ENCODE peak calls at places on chromosomes 11 and 22, in nine cellular contexts. Q is ELR; T is stimulated activated CD4-positive, alpha-beta T cell treated with anti-CD3 and anti-CD28 coated beads, Interleukin-15, amount 100 ng/mL, for 24 hours; L is H9; F is AG08396; E is T-helper 9 cell; P is effector memory CD8-positive, alpha-beta T cell; D is stimulated activated naive CD4-positive, alpha-beta T cell; H is GM13977. O is an unnamed sample.
A peak's percentile ranks its signal among the peaks of the same experiment; 100 is the strongest.

GRCh38 chr11:69480547-69481392 is 693 bp upstream of the LINC01488 start:
- DNase-seq in E (no peak), D (no peak), P (no peak), Q (no peak), T (no peak), F (peak; percentile 38), H (no peak), L (no peak), O (no peak)

GRCh38 chr22:50570861-50571260 is 7.4 kb downstream of the CPT1B start:
- DNase-seq in H (no peak), F (no peak), Q (no peak), D (no peak), P (no peak), E (no peak), T (no peak), L (no peak), O (no peak)

GRCh38 chr11:84398017-84398626 is 1112.0 kb upstream of the CCDC90B start:
- DNase-seq in H (no peak), E (no peak), D (no peak), P (no peak), F (no peak), T (no peak), Q (peak; percentile 20), L (no peak), O (peak; percentile 37)

GRCh38 chr11:133924661-133925060 is 32.1 kb downstream of the IGSF9B start:
- DNase-seq in F (no peak), E (no peak), H (no peak), L (no peak), T (no peak), P (no peak), Q (no peak), D (no peak), O (no peak)

GRCh38 chr22:36320553-36320952 is 67.2 kb downstream of the MYH9 start:
- DNase-seq in T (no peak), E (no peak), F (no peak), H (no peak), L (no peak), Q (no peak), D (no peak), P (no peak), O (no peak)

GRCh38 chr22:46446799-46447198 is 90.6 kb downstream of the CELSR1 start:
- DNase-seq in T (no peak), D (no peak), Q (no peak), E (no peak), H (no peak), F (no peak), P (no peak), L (no peak), O (no peak)

GRCh38 chr11:35983965-35984364 is 40.1 kb downstream of the LDLRAD3 start:
- DNase-seq in P (no peak), D (no peak), Q (no peak), T (no peak), E (no peak), H (no peak), L (no peak), F (no peak), O (no peak)

GRCh38 chr11:280762-281485 is 2.7 kb downstream of the NLRP6 start:
- DNase-seq in L (no peak), E (no peak), P (no peak), F (no peak), H (peak; percentile 55), D (peak; percentile 46), T (peak; percentile 61), Q (no peak), O (no peak)

GRCh38 chr11:46684364-46684763 is 16.1 kb downstream of the ARHGAP1 start:
- DNase-seq in H (no peak), L (no peak), F (no peak), Q (no peak), D (no peak), T (no peak), P (no peak), E (no peak), O (no peak)

GRCh38 chr11:76684470-76684869 is 13.9 kb upstream of the LRRC32 start:
- DNase-seq in P (no peak), Q (no peak), H (no peak), F (no peak), E (no peak), T (no peak), D (no peak), L (no peak), O (no peak)

GRCh38 chr11:113278925-113279324 is 35.5 kb upstream of the TTC12 start:
- DNase-seq in F (no peak), T (no peak), E (no peak), H (no peak), Q (no peak), D (no peak), P (no peak), L (no peak), O (no peak)

GRCh38 chr11:122633219-122633829 is 22.2 kb upstream of the UBASH3B start:
- DNase-seq in D (no peak), E (no peak), L (peak; percentile 41), H (peak; percentile 56), T (peak; percentile 19), P (peak; percentile 16), F (peak; percentile 61), Q (peak; percentile 81), O (peak; percentile 26)

GRCh38 chr11:17156283-17156682 is 51.5 kb downstream of the PIK3C2A start:
- DNase-seq in F (no peak), T (no peak), E (no peak), P (no peak), D (no peak), L (no peak), H (no peak), Q (no peak), O (peak; percentile 49)

GRCh38 chr11:10784229-10785145 is 24.2 kb downstream of the EIF4G2 start:
- DNase-seq in E (no peak), F (no peak), D (no peak), Q (no peak), T (no peak), L (no peak), H (no peak), P (no peak), O (no peak)

GRCh38 chr11:128848815-128849455 is 18.2 kb downstream of the KCNJ1 start:
- DNase-seq in D (peak; percentile 50), Q (peak; percentile 64), P (peak; percentile 64), L (peak; percentile 88), H (peak; percentile 70), F (peak; percentile 53), E (peak; percentile 74), T (peak; percentile 77), O (peak; percentile 41)

GRCh38 chr11:45993438-45994064 is 71.1 kb downstream of the LARGE2 start:
- DNase-seq in L (no peak), D (no peak), Q (no peak), P (no peak), E (no peak), T (no peak), F (no peak), H (no peak), O (no peak)

GRCh38 chr11:110979696-110980095 is 265.8 kb upstream of the POU2AF2 start:
- DNase-seq in Q (no peak), T (no peak), D (no peak), L (no peak), P (no peak), H (no peak), F (no peak), E (no peak), O (no peak)

GRCh38 chr11:81420668-81421550 is 1312.8 kb downstream of the FAM181B start:
- DNase-seq in H (no peak), L (peak; percentile 60), F (no peak), D (no peak), Q (no peak), P (no peak), E (no peak), T (no peak), O (no peak)

GRCh38 chr11:69512136-69512535 is 30.7 kb downstream of the LINC01488 start:
- DNase-seq in P (no peak), H (no peak), T (no peak), L (no peak), D (no peak), E (no peak), Q (no peak), F (no peak), O (no peak)

GRCh38 chr11:14001597-14001996 is 39.1 kb downstream of the SPON1 start:
- DNase-seq in P (no peak), F (no peak), T (no peak), Q (no peak), H (no peak), E (no peak), D (no peak), L (no peak), O (no peak)

GRCh38 chr11:22521226-22521625 is 104.4 kb downstream of the FANCF start:
- DNase-seq in H (no peak), F (peak; percentile 10), L (no peak), D (no peak), Q (no peak), P (no peak), E (no peak), T (no peak), O (no peak)

O was measured in RPMI8226.